ENCODE peak calls at places on chromosome 14, in four cellular contexts. C, S, W and O are unnamed samples.

GRCh38 chr14:34043627-34044372 is 92.9 kb upstream of the EGLN3 start:
- DNase-seq in S (no peak), W (no peak), C (no peak), O (no peak)

GRCh38 chr14:106317593-106317992 is 791.2 kb downstream of the TMEM121 start:
- DNase-seq in W (no peak), C (no peak), S (no peak), O (no peak)

GRCh38 chr14:69475194-69475818 is 9.2 kb upstream of the PLEKHD1 start:
- DNase-seq in W (peak; percentile 7), S (no peak), C (no peak), O (no peak)

GRCh38 chr14:53306267-53306721 is 153.2 kb upstream of the DDHD1 start:
- DNase-seq in W (peak; percentile 69), S (peak; percentile 34), C (peak; percentile 60), O (peak; percentile 23)

GRCh38 chr14:50342211-50343080 is 30.3 kb downstream of the DMAC2L start:
- DNase-seq in S (no peak), C (peak; percentile 48), W (peak; percentile 71), O (peak; percentile 69)

GRCh38 chr14:26138764-26139445 is 458.9 kb downstream of the NOVA1 start:
- DNase-seq in W (no peak), S (no peak), C (no peak), O (peak; percentile 6)

GRCh38 chr14:96156804-96157760 is 47.6 kb upstream of the BDKRB2 start:
- DNase-seq in W (no peak), C (no peak), S (peak; percentile 24), O (no peak)

GRCh38 chr14:75301666-75302325 is 23.2 kb downstream of the FOS start:
- DNase-seq in W (no peak), S (no peak), C (peak; percentile 35), O (peak; percentile 38)

GRCh38 chr14:90553921-90554336 is 157.1 kb downstream of the CALM1 start:
- DNase-seq in C (no peak), S (no peak), W (no peak), O (no peak)

GRCh38 chr14:20789230-20789813 is 8.3 kb downstream of the RNASE6 start:
- DNase-seq in C (no peak), S (no peak), W (no peak), O (no peak)

GRCh38 chr14:49677643-49678042 is 10.4 kb downstream of the POLE2 start:
- DNase-seq in W (no peak), S (no peak), C (no peak), O (no peak)

GRCh38 chr14:76576047-76576741 is 185.1 kb upstream of the VASH1 start:
- DNase-seq in S (no peak), W (peak; percentile 1), C (peak; percentile 54), O (no peak)

GRCh38 chr14:103443106-103443505 is 57.9 kb downstream of the MARK3 start:
- DNase-seq in W (no peak), S (no peak), C (no peak), O (no peak)

GRCh38 chr14:36207500-36207899 is 31.0 kb upstream of the PTCSC3 start:
- DNase-seq in C (no peak), W (peak; percentile 10), S (no peak), O (no peak)

GRCh38 chr14:64504897-64505771 is 564 bp downstream of the ZBTB1 start:
- DNase-seq in W (peak; percentile 83), C (peak; percentile 91), S (peak; percentile 90), O (peak; percentile 83)

GRCh38 chr14:77323571-77323970 is 2.7 kb downstream of the GSTZ1 start:
- DNase-seq in S (no peak), W (no peak), C (no peak), O (no peak)

GRCh38 chr14:60616326-60617044 is 32.8 kb downstream of the SIX1 start:
- DNase-seq in W (no peak), S (no peak), C (no peak), O (no peak)

GRCh38 chr14:35341454-35342159 is 49.4 kb downstream of the PSMA6 start:
- DNase-seq in C (peak; percentile 100), W (peak; percentile 72), S (peak; percentile 99), O (no peak)

GRCh38 chr14:64954491-64955240 is 12.1 kb upstream of the GPX2 start:
- DNase-seq in C (no peak), W (no peak), S (no peak), O (no peak)

GRCh38 chr14:35752380-35752779 is 56.7 kb downstream of the RALGAPA1 start:
- DNase-seq in C (no peak), S (no peak), W (no peak), O (no peak)

GRCh38 chr14:75011356-75012097 is 8.8 kb downstream of the EIF2B2 start:
- DNase-seq in S (no peak), C (no peak), W (peak; percentile 78), O (peak; percentile 66)

GRCh38 chr14:99274346-99275221 is 2.6 kb upstream of the BCL11B start:
- DNase-seq in C (peak; percentile 53), W (peak; percentile 37), S (peak; percentile 29), O (peak; percentile 12)

GRCh38 chr14:99271951-99272668 is at the start of gene BCL11B:
- DNase-seq in W (peak; percentile 66), C (peak; percentile 38), S (peak; percentile 56), O (peak; percentile 87)

GRCh38 chr14:99273724-99274345 is 1.8 kb upstream of the BCL11B start:
- DNase-seq in S (peak; percentile 8), C (no peak), W (no peak), O (no peak)

GRCh38 chr14:99272669-99273024 is 650 bp upstream of the BCL11B start:
- DNase-seq in S (no peak), W (no peak), C (no peak), O (no peak)

GRCh38 chr14:99273025-99273723 is 1.2 kb upstream of the BCL11B start:
- DNase-seq in C (no peak), W (no peak), S (peak; percentile 26), O (no peak)
- H3K27ac ChIP-seq in C (no peak overlapping the region), W (no peak overlapping the region), S (no peak overlapping the region), O (no peak overlapping the region)

GRCh38 chr14:24369907-24370687 is 2.1 kb downstream of the NFATC4 start:
- DNase-seq in S (no peak), C (no peak), W (no peak), O (no peak)

GRCh38 chr14:24368562-24369252 is 723 bp downstream of the NFATC4 start:
- DNase-seq in S (no peak), C (peak; percentile 46), W (peak; percentile 74), O (peak; percentile 46)

GRCh38 chr14:24368215-24368561 is 204 bp downstream of the NFATC4 start:
- DNase-seq in W (no peak), C (no peak), S (no peak), O (no peak)

GRCh38 chr14:24367506-24368214 is at the start of gene NFATC4:
- DNase-seq in S (peak; percentile 70), C (peak; percentile 73), W (peak; percentile 96), O (peak; percentile 93)

GRCh38 chr14:24369463-24369862 is 1.5 kb downstream of the NFATC4 start:
- DNase-seq in S (no peak), C (no peak), W (no peak), O (no peak)
- H3K4me3 ChIP-seq in S (no peak overlapping the region), C (no peak overlapping the region), W (peak overlapping the region; percentile 86), O (peak overlapping the region; percentile 80)

DNA sequence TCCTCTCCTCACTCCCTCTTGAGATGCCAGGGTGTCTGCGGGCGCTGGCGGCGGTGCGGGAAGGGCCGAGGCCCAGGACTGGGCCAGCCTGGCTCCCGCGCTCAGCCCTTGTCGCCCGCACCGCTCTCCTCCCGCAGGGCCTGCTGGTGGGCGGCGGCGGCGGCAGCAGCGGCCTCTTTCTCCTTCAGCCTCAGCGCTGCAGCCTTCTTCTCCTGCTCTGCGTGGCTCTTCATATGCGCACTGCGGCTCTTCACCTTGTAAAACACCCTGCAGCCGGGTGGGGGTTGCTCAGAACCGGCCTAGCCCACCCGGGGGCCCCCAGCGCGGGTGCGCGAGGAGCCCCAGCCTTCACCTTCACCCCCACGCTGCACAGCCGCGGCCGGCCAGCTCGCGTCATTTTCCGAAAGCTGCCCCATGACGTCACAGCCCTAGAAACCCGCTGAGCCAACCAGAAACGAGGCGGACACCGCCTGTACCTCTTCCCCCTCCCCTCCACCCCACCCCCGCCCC is 4.6 kb upstream of the PNMA1 start:
- DNase-seq in W (no peak), C (no peak), S (no peak), O (no peak)
- H3K27ac ChIP-seq in W (no peak overlapping the region), C (no peak overlapping the region), S (peak overlapping the region; percentile 89), O (no peak overlapping the region)

GRCh38 chr14:29392287-29392686 is 535.4 kb downstream of the PRKD1 start:
- DNase-seq in C (no peak), S (no peak), W (no peak), O (no peak)

DNA sequence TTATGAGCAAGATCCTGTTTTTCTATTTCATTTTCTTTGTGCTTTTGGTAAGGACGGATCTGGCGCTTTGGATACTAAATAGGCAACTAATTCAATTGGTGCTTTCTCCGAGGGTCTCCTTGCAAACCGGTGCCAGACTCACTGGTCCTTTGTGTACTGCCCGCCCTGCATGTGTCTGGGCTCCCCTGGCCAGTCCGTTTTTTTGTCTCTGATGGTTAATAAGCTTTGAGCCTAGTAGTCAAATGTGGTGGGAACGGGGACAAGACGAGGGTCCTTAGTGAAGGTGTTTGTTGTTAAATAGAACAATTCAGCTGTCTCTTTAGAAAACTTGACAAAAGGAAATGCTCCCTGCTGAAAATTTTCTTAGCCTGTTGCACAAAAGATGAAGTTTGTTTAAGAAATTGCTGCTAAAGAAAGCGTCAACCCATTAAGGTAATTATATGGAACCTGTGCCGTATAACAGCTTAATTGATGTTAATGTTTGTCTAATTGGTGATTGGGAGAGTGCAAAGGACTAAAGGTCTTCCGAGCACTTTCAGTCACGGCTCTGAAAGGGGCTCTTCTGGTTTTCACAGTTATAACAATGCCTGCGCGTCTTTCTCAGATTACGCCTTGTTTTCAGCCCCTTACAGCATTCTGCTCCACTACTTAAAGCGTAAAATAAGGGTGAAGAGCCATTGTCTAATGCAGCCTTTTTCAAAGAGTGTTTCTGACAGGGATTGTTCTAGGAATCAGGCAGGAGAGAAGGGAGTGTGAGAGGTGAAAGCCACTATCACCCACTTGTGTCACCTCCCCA is 537.4 kb downstream of the PRKD1 start:
- DNase-seq in W (no peak), S (no peak), C (no peak), O (no peak)
- H3K4me3 ChIP-seq in W (no peak overlapping the region), S (no peak overlapping the region), C (no peak overlapping the region), O (peak overlapping the region; percentile 24)

GRCh38 chr14:91925727-91926121 is 21.8 kb downstream of the FBLN5 start:
- DNase-seq in C (no peak), W (no peak), S (no peak), O (no peak)
- H3K27ac ChIP-seq in C (no peak overlapping the region), W (no peak overlapping the region), S (no peak overlapping the region), O (no peak overlapping the region)

GRCh38 chr14:93301821-93302447 is 30.9 kb downstream of the BTBD7 start:
- DNase-seq in C (peak; percentile 23), S (no peak), W (no peak), O (peak; percentile 32)
- H3K4me3 ChIP-seq in C (no peak overlapping the region), S (no peak overlapping the region), W (no peak overlapping the region), O (no peak overlapping the region)

DNA sequence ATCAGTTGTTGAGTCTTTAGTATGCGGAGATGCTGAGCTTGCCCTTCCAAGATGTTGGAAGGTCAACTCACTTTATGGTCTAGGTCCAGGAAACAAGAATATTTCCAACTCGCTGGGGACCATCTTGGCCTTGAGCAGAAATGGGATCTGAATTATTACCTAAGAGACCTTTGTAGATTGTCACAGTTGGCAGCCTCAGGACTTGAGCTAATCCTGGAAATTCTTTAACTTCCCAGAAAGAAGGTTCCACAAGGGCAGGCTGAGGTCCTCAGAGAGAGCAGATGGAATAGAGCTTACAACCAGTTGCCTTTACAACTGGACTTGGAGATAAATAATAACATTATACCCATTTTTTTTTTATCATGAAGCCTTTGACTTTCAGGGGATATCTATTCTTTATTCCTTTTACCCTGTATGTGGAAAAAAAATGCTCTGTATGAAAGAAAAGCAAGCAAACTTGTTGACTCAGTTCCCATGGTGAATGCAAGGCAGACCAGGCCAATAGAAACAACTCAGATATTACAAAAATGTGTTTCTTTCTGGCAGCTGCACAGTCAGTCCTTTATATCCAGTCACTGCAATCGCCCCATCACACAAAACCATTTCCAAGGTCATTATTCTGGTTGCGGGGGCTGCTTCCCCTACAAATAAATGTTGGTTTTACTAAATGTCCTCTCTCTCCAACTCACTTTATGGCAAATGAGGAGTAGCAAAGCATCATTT is 401.4 kb downstream of the ZFP36L1 start:
- DNase-seq in C (no peak), S (no peak), W (peak; percentile 79), O (peak; percentile 84)
- H3K27ac ChIP-seq in C (no peak overlapping the region), S (peak overlapping the region; percentile 77), W (no peak overlapping the region), O (peak overlapping the region; percentile 37)